ENCODE peak calls at places on chromosomes 2 and 18, in seven cellular contexts. O, Q, I, S, W, X and J are unnamed samples.

GRCh38 chr2:230738391-230738811 is 25.8 kb downstream of the CAB39 start:
- DNase-seq in O (no peak), Q (no peak), S (no peak), W (no peak), X (no peak), I (no peak), J (no peak)

GRCh38 chr2:3298201-3298600 is 79.4 kb downstream of the EIPR1 start:
- DNase-seq in I (no peak), O (no peak), S (no peak), W (no peak), X (no peak), Q (no peak), J (no peak)

GRCh38 chr2:40282428-40282827 is 169.5 kb downstream of the SLC8A1 start:
- DNase-seq in X (no peak), I (no peak), Q (no peak), O (no peak), S (no peak), W (no peak), J (no peak)

GRCh38 chr2:73830871-73831401 is 2.2 kb downstream of the STAMBP start:
- DNase-seq in O (no peak), Q (no peak), I (no peak), S (no peak), W (no peak), X (no peak), J (no peak)

GRCh38 chr2:147594038-147594437 is 250.8 kb upstream of the ACVR2A start:
- DNase-seq in O (no peak), S (no peak), X (no peak), I (no peak), Q (peak), W (no peak), J (no peak)

GRCh38 chr2:95315801-95316411 is 18.8 kb downstream of the KCNIP3 start:
- DNase-seq in S (no peak), Q (no peak), W (no peak), I (peak), X (no peak), O (no peak), J (no peak)

GRCh38 chr18:36711813-36712444 is 116.9 kb downstream of the TPGS2 start:
- DNase-seq in O (no peak), X (no peak), Q (peak), I (no peak), W (no peak), S (no peak), J (no peak)

GRCh38 chr2:36416370-36417165 is 61.0 kb downstream of the CRIM1 start:
- DNase-seq in Q (no peak), W (no peak), X (no peak), I (no peak), O (peak), S (no peak), J (no peak)

GRCh38 chr2:44358498-44358897 is 2.8 kb downstream of the PREPL start:
- DNase-seq in X (peak), O (no peak), Q (peak), W (no peak), S (no peak), I (peak), J (no peak)

GRCh38 chr2:38850045-38850444 is 25.7 kb downstream of the DHX57 start:
- DNase-seq in W (no peak), Q (no peak), I (no peak), X (no peak), S (no peak), O (no peak), J (no peak)

GRCh38 chr2:48009256-48009655 is 103.0 kb upstream of the FBXO11 start:
- DNase-seq in I (no peak), Q (no peak), W (no peak), X (no peak), O (no peak), S (no peak), J (no peak)

GRCh38 chr2:234366891-234367290 is 130.0 kb downstream of the ARL4C start:
- DNase-seq in S (no peak), I (no peak), X (no peak), Q (peak), W (peak), O (no peak), J (no peak)

GRCh38 chr2:123419976-123420375 is 605.1 kb upstream of the CNTNAP5 start:
- DNase-seq in W (no peak), Q (no peak), S (no peak), I (no peak), O (no peak), X (no peak), J (no peak)

GRCh38 chr2:118179445-118179844 is 91.2 kb downstream of the INSIG2 start:
- DNase-seq in I (no peak), X (no peak), W (no peak), Q (no peak), O (no peak), S (no peak), J (no peak)

GRCh38 chr2:129233751-129234406 is 745.6 kb upstream of the RAB6C start:
- DNase-seq in Q (peak), I (no peak), O (no peak), X (peak), S (no peak), W (peak), J (no peak)

GRCh38 chr2:60364441-60364840 is 189.0 kb downstream of the BCL11A start:
- DNase-seq in X (no peak), W (no peak), Q (no peak), O (peak), S (no peak), I (no peak), J (no peak)

GRCh38 chr18:39846277-39846676 is 2108.8 kb upstream of the PIK3C3 start:
- DNase-seq in S (no peak), W (no peak), O (no peak), I (no peak), Q (no peak), X (no peak), J (no peak)

GRCh38 chr2:158460632-158461297 is 4.0 kb downstream of the PKP4 start:
- DNase-seq in Q (peak), S (no peak), O (no peak), X (peak), W (no peak), I (no peak), J (no peak)

GRCh38 chr18:13388586-13389490 is 170.3 kb downstream of the LDLRAD4 start:
- DNase-seq in X (no peak), S (no peak), O (no peak), W (no peak), Q (no peak), I (no peak), J (no peak)

GRCh38 chr2:151021747-151022450 is 239.8 kb downstream of the RBM43 start:
- DNase-seq in I (no peak), O (no peak), W (no peak), X (no peak), S (no peak), Q (no peak), J (no peak)

GRCh38 chr18:78145096-78145495 is 834.5 kb upstream of the SALL3 start:
- DNase-seq in W (no peak), I (no peak), O (no peak), Q (no peak), X (no peak), S (no peak), J (no peak)

GRCh38 chr18:72840109-72840508 is 27.7 kb downstream of the NETO1 start:
- DNase-seq in O (no peak), S (no peak), Q (no peak), X (no peak), I (no peak), W (no peak), J (no peak)

GRCh38 chr18:3447035-3447894 is 2.7 kb upstream of the TGIF1 start:
- DNase-seq in X (peak), W (peak), O (no peak), I (no peak), Q (no peak), S (no peak), J (no peak)

GRCh38 chr2:33196700-33197099 is 249.9 kb downstream of the LTBP1 start:
- DNase-seq in I (no peak), S (no peak), X (no peak), O (no peak), W (no peak), Q (no peak), J (no peak)

GRCh38 chr2:105515581-105516415 is 116.9 kb upstream of the FHL2 start:
- DNase-seq in Q (no peak), W (no peak), O (peak), X (no peak), S (no peak), I (no peak), J (no peak)

GRCh38 chr2:238786379-238786778 is 61.5 kb upstream of the TWIST2 start:
- DNase-seq in O (no peak), S (no peak), W (no peak), Q (no peak), X (no peak), I (no peak), J (no peak)

GRCh38 chr18:7303306-7303705 is 72.4 kb downstream of the LRRC30 start:
- DNase-seq in O (no peak), Q (no peak), X (no peak), S (no peak), W (no peak), I (no peak), J (no peak)

GRCh38 chr2:96095116-96095636 is 21.2 kb downstream of the ADRA2B start:
- DNase-seq in I (no peak), X (no peak), W (no peak), Q (peak), S (no peak), O (no peak), J (no peak)

GRCh38 chr2:238728322-238729260 is 119.3 kb upstream of the TWIST2 start:
- DNase-seq in X (no peak), S (no peak), W (peak), O (no peak), I (peak), Q (no peak), J (no peak)

GRCh38 chr2:70670626-70671025 is 97.4 kb downstream of the ADD2 start:
- DNase-seq in S (no peak), Q (no peak), I (no peak), O (no peak), X (no peak), W (no peak), J (no peak)

GRCh38 chr2:46554381-46554780 is 75.0 kb downstream of the TMEM247 start:
- DNase-seq in X (no peak), W (no peak), I (no peak), O (no peak), S (no peak), Q (no peak), J (no peak)

GRCh38 chr2:12197133-12197532 is 450.7 kb downstream of the LPIN1 start:
- DNase-seq in S (no peak), W (no peak), Q (no peak), I (no peak), X (peak), O (no peak), J (no peak)

GRCh38 chr18:79941473-79942119 is 9.9 kb downstream of the SLC66A2 start:
- DNase-seq in Q (no peak), O (no peak), I (no peak), W (no peak), X (no peak), S (no peak), J (no peak)

GRCh38 chr2:238947243-238947760 is 99.4 kb downstream of the TWIST2 start:
- DNase-seq in O (no peak), S (no peak), Q (no peak), W (no peak), I (no peak), X (no peak), J (no peak)

GRCh38 chr18:61882296-61883004 is 10.4 kb downstream of the RNF152 start:
- DNase-seq in S (no peak), O (no peak), Q (no peak), I (no peak), W (peak), X (no peak), J (no peak)